ENCODE peak calls at places on chromosomes 3 and 15, in ten cellular contexts. T is right atrium auricular region; K is GM23338; M is BJ; C is CD4-positive, CD25-positive, alpha-beta regulatory T cell; N is bronchial epithelial cell; E is GM23248; X is pancreas; L is PC-3; I is esophagus squamous epithelium. U is an unnamed sample. For H3K36me3, the result is how much of the 10 kb centered on the place peaks cover.

GRCh38 chr3:113278599-113278955 is 67.2 kb downstream of the BOC start:
- DNase-seq in T (no peak), K (no peak), M (no peak), C (no peak), N (no peak), E (no peak), X (no peak), L (no peak), I (no peak), U (no peak)

GRCh38 chr3:71035314-71035713 is 548.2 kb downstream of the FOXP1 start:
- DNase-seq in T (no peak), K (no peak), M (no peak), C (no peak), N (no peak), E (peak), X (no peak), L (peak), I (no peak), U (no peak)

GRCh38 chr3:190585771-190586630 is 72.1 kb downstream of the IL1RAP start:
- DNase-seq in T (peak), K (peak), M (peak), C (peak), N (peak), E (peak), X (no peak), L (peak), I (no peak), U (peak)

GRCh38 chr15:59376735-59377134 is 4.1 kb upstream of the MYO1E start:
- DNase-seq in T (no peak), K (no peak), M (no peak), C (no peak), N (no peak), E (peak), X (no peak), L (peak), I (no peak), U (no peak)

GRCh38 chr3:20340324-20340928 is 154.4 kb upstream of the SGO1 start:
- DNase-seq in T (peak), K (peak), M (no peak), C (peak), N (peak), E (peak), X (no peak), L (peak), I (no peak), U (peak)

GRCh38 chr15:58762731-58763130 is 8.4 kb upstream of the MINDY2 start:
- DNase-seq in T (no peak), K (no peak), M (no peak), C (no peak), N (no peak), E (no peak), X (no peak), L (no peak), I (no peak), U (no peak)

GRCh38 chr15:47725924-47726323 is 8.6 kb downstream of the SEMA6D start:
- DNase-seq in T (no peak), K (no peak), M (no peak), C (no peak), N (no peak), E (no peak), X (no peak), L (no peak), I (no peak), U (no peak)

GRCh38 chr3:78283994-78284393 is 1244.1 kb downstream of the ROBO2 start:
- DNase-seq in T (no peak), K (no peak), M (no peak), C (no peak), N (no peak), E (no peak), X (no peak), L (peak), I (no peak), U (no peak)

GRCh38 chr3:156812521-156813335 is 13.4 kb upstream of the LEKR1 start:
- DNase-seq in T (no peak), K (no peak), M (no peak), C (peak), N (peak), E (peak), X (no peak), L (peak), I (no peak), U (peak)

GRCh38 chr3:103440539-103441113 is 1005.8 kb downstream of the ZPLD1 start:
- DNase-seq in T (no peak), K (peak), M (no peak), C (no peak), N (peak), E (no peak), X (no peak), L (peak), I (no peak), U (no peak)

GRCh38 chr15:69117431-69117841 is 43.0 kb upstream of the GLCE start:
- DNase-seq in T (no peak), K (peak), M (no peak), C (no peak), N (peak), E (no peak), X (no peak), L (no peak), I (no peak), U (peak)

GRCh38 chr15:68789921-68790575 is 30.6 kb downstream of the ANP32A start:
- DNase-seq in T (no peak), K (peak), M (no peak), C (no peak), N (no peak), E (peak), X (no peak), L (no peak), I (no peak), U (no peak)

GRCh38 chr15:65476942-65477341 is 40.5 kb downstream of the DPP8 start:
- DNase-seq in T (no peak), K (no peak), M (peak), C (no peak), N (no peak), E (peak), X (no peak), L (no peak), I (no peak), U (peak)

GRCh38 chr3:77467702-77468407 is 428.0 kb downstream of the ROBO2 start:
- DNase-seq in T (no peak), K (no peak), M (no peak), C (no peak), N (peak), E (peak), X (no peak), L (no peak), I (no peak), U (no peak)

GRCh38 chr3:169667380-169667671 is 3.8 kb upstream of the MECOM start:
- DNase-seq in T (no peak), K (no peak), M (no peak), C (no peak), N (no peak), E (no peak), X (no peak), L (no peak), I (no peak), U (no peak)

GRCh38 chr15:65377105-65377975 is 462 bp downstream of the IGDCC3 start:
- DNase-seq in T (no peak), K (peak), M (no peak), C (no peak), N (no peak), E (peak), X (peak), L (no peak), I (no peak), U (peak)

GRCh38 chr15:25971053-25971452 is 107.9 kb upstream of the ATP10A start:
- DNase-seq in T (no peak), K (no peak), M (no peak), C (no peak), N (no peak), E (peak), X (no peak), L (no peak), I (no peak), U (no peak)

GRCh38 chr3:59998040-59998439 is 948.2 kb upstream of the CFAP20DC start:
- DNase-seq in T (no peak), K (peak), M (no peak), C (no peak), N (no peak), E (no peak), X (no peak), L (no peak), I (no peak), U (no peak)

GRCh38 chr3:126494204-126494603 is 18.5 kb upstream of the ZXDC start:
- DNase-seq in T (no peak), K (no peak), M (no peak), C (no peak), N (no peak), E (peak), X (no peak), L (no peak), I (no peak), U (no peak)

GRCh38 chr3:184836090-184836785 is 24.3 kb downstream of the VPS8 start:
- DNase-seq in T (no peak), K (no peak), M (no peak), C (no peak), N (no peak), E (no peak), X (no peak), L (no peak), I (no peak), U (no peak)
- H3K36me3 ChIP-seq in T (under half), K (under half), M (under half), C (half or more), N (under half), E (under half), X (under half), L (under half), I (half or more), U (under half)

GRCh38 chr3:185654758-185655145 is 68.7 kb downstream of the SENP2 start:
- DNase-seq in T (no peak), K (no peak), M (no peak), C (no peak), N (no peak), E (no peak), X (no peak), L (no peak), I (no peak), U (no peak)

GRCh38 chr3:185656321-185656840 is 70.3 kb downstream of the SENP2 start:
- DNase-seq in T (peak), K (no peak), M (peak), C (no peak), N (peak), E (peak), X (no peak), L (peak), I (no peak), U (peak)

GRCh38 chr3:185653949-185654757 is 68.1 kb downstream of the SENP2 start:
- DNase-seq in T (peak), K (no peak), M (no peak), C (no peak), N (no peak), E (no peak), X (no peak), L (no peak), I (no peak), U (no peak)

GRCh38 chr3:185657211-185657610 is 71.1 kb downstream of the SENP2 start:
- DNase-seq in T (peak), K (no peak), M (no peak), C (no peak), N (no peak), E (no peak), X (no peak), L (no peak), I (no peak), U (no peak)

GRCh38 chr3:185655426-185656320 is 69.6 kb downstream of the SENP2 start:
- DNase-seq in T (peak), K (no peak), M (no peak), C (no peak), N (no peak), E (no peak), X (no peak), L (no peak), I (no peak), U (no peak)
- H3K36me3 ChIP-seq in T (under half), K (under half), M (under half), C (under half), N (under half), E (under half), X (under half), L (under half), I (under half), U (under half)

GRCh38 chr15:51917493-51917892 is 54.1 kb downstream of the LEO1 start:
- DNase-seq in T (no peak), K (peak), M (no peak), C (peak), N (peak), E (peak), X (no peak), L (peak), I (no peak), U (peak)
- H3K36me3 ChIP-seq in T (under half), K (under half), M (under half), C (under half), N (under half), E (under half), X (under half), L (under half), I (half or more), U (under half)

DNA sequence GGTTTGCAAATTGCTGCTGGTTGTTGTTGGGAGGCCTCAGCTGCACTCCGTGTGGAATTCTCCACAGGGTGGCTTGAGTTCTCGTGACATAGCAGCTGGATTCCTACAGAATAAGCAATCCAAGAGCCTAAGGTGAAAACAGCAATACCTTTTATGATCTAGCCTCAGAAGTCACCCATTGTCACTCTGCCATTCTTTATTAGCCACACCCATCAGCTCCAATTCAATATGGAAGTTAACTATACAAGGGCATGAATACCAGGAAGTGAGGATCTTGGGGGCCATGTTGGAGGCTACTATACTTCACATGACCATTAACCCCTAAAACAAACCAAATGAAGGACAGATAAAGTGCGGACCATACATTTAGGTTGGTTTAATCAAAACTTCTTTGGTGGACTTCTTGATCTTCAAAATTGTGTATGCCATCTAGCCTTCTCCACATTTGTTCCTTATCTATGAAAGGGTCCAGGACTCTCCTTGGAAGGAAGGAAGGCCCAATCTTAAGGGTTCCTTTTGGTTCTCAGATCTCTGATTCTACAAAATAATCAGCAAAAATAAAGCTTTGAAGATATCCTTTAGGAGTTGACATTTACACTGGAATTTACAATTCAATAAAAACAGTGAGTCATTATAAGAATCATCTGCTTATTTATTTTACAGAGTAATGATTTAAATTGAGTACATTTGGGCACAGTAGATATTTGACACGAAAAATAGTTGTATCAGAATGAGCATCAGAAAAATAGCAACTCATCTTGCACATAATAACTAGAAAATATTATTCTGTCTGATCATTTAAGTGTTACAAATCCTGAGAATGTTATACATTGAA is 21.5 kb downstream of the CIAO2A start:
- DNase-seq in T (no peak), K (no peak), M (no peak), C (no peak), N (no peak), E (no peak), X (no peak), L (peak), I (no peak), U (no peak)
- H3K36me3 ChIP-seq in T (under half), K (under half), M (under half), C (under half), N (under half), E (under half), X (under half), L (under half), I (under half), U (under half)

GRCh38 chr3:187185759-187186158 is 11.5 kb upstream of the RTP1 start:
- DNase-seq in T (no peak), K (peak), M (no peak), C (no peak), N (no peak), E (no peak), X (no peak), L (no peak), I (no peak), U (no peak)

GRCh38 chr3:187183903-187184302 is 13.4 kb upstream of the RTP1 start:
- DNase-seq in T (no peak), K (no peak), M (no peak), C (no peak), N (no peak), E (peak), X (no peak), L (no peak), I (no peak), U (no peak)

GRCh38 chr3:187186801-187187421 is 10.4 kb upstream of the RTP1 start:
- DNase-seq in T (peak), K (no peak), M (no peak), C (no peak), N (peak), E (peak), X (no peak), L (peak), I (no peak), U (peak)

GRCh38 chr3:187188931-187189330 is 8.4 kb upstream of the RTP1 start:
- DNase-seq in T (no peak), K (no peak), M (no peak), C (no peak), N (no peak), E (no peak), X (no peak), L (no peak), I (no peak), U (no peak)

GRCh38 chr3:187186375-187186774 is 10.9 kb upstream of the RTP1 start:
- DNase-seq in T (no peak), K (no peak), M (no peak), C (no peak), N (no peak), E (no peak), X (no peak), L (no peak), I (no peak), U (no peak)
- H3K36me3 ChIP-seq in T (under half), K (under half), M (under half), C (under half), N (under half), E (under half), X (under half), L (under half), I (under half), U (under half)